ENCODE peak calls at places on chromosomes 4 and X, in ten cellular contexts. S, L, Y, G, J, A, X, I, Q and C are unnamed samples.

GRCh38 chrX:64205441-64205734 is at the start of gene AMER1:
- DNase-seq in Y (no peak), J (no peak), S (no peak), Q (no peak), L (no peak), I (no peak), X (no peak), A (no peak), G (no peak), C (no peak)

GRCh38 chrX:134551365-134552095 is 91.6 kb downstream of the HPRT1 start:
- DNase-seq in X (no peak), A (no peak), G (no peak), J (no peak), Y (no peak), S (no peak), Q (no peak), L (no peak), I (no peak), C (no peak)

GRCh38 chrX:35798042-35798441 is at the start of gene MAGEB16:
- DNase-seq in Y (no peak), Q (no peak), G (no peak), A (no peak), L (no peak), S (no peak), J (no peak), I (no peak), X (no peak), C (no peak)

GRCh38 chrX:38089173-38089982 is 83.0 kb downstream of the SYTL5 start:
- DNase-seq in X (no peak), Q (no peak), I (no peak), G (no peak), S (no peak), J (no peak), Y (no peak), A (no peak), L (no peak), C (no peak)

GRCh38 chrX:68830486-68831404 is 1.9 kb downstream of the EFNB1 start:
- DNase-seq in X (no peak), G (no peak), I (no peak), Y (no peak), A (no peak), L (no peak), Q (no peak), J (peak), S (peak), C (no peak)

GRCh38 chrX:134713618-134714107 is 55.4 kb upstream of the PLAC1 start:
- DNase-seq in S (no peak), Q (no peak), I (no peak), G (no peak), A (no peak), Y (no peak), X (no peak), J (no peak), L (no peak), C (no peak)

GRCh38 chrX:1392376-1393130 is 640 bp upstream of the SLC25A6 start:
- DNase-seq in L (no peak), Q (peak), X (no peak), I (peak), S (peak), J (no peak), Y (peak), A (no peak), G (peak), C (no peak)

GRCh38 chr4:73257995-73258667 is 467 bp downstream of the ANKRD17 start:
- DNase-seq in I (no peak), S (peak), J (peak), A (no peak), L (no peak), G (peak), Y (no peak), X (no peak), Q (no peak), C (no peak)

GRCh38 chr4:151700566-151701316 is 60.1 kb downstream of the GATB start:
- DNase-seq in Y (no peak), J (no peak), X (no peak), L (no peak), S (no peak), I (no peak), G (no peak), A (no peak), Q (no peak), C (no peak)

GRCh38 chr4:175127314-175127713 is 209.2 kb downstream of the ADAM29 start:
- DNase-seq in Q (no peak), S (no peak), A (no peak), L (no peak), J (no peak), Y (no peak), I (no peak), G (no peak), X (no peak), C (no peak)

GRCh38 chr4:187656953-187657352 is 338.6 kb upstream of the ZFP42 start:
- DNase-seq in X (peak), Q (no peak), J (no peak), L (no peak), Y (no peak), I (no peak), S (no peak), A (no peak), G (no peak), C (no peak)

GRCh38 chr4:26074672-26075071 is 160.7 kb downstream of the SMIM20 start:
- DNase-seq in X (no peak), Y (no peak), S (no peak), Q (no peak), G (peak), I (peak), A (peak), L (no peak), J (no peak), C (no peak)

GRCh38 chr4:152747444-152747843 is 32.1 kb downstream of the TIGD4 start:
- DNase-seq in A (no peak), I (no peak), Q (no peak), S (no peak), X (no peak), L (no peak), Y (no peak), J (no peak), G (no peak), C (no peak)

GRCh38 chrX:30643313-30643821 is 9.9 kb upstream of the GK start:
- DNase-seq in L (no peak), G (no peak), Q (no peak), X (peak), S (no peak), I (no peak), Y (no peak), A (no peak), J (no peak), C (no peak)

GRCh38 chrX:69538321-69538876 is 34.3 kb downstream of the NALF2 start:
- DNase-seq in Y (peak), J (no peak), S (peak), Q (peak), A (no peak), X (no peak), G (peak), L (peak), I (peak), C (peak)

GRCh38 chr4:186266699-186267467 is 894 bp downstream of the F11 start:
- DNase-seq in J (no peak), L (no peak), S (peak), Q (no peak), A (no peak), G (no peak), Y (no peak), X (no peak), I (no peak), C (no peak)

GRCh38 chrX:137166591-137166990 is 132.8 kb upstream of the GPR101 start:
- DNase-seq in A (no peak), Y (no peak), L (no peak), J (no peak), X (no peak), G (no peak), I (peak), S (no peak), Q (no peak), C (no peak)